ENCODE peak calls at places on chromosomes 11 and 22, in eight cellular contexts. One of them, this sample, is unnamed.

GRCh38 chr11:96092511-96092910 is 168.6 kb upstream of the MTMR2 start:
- DNase-seq in activated T-cell treated with anti-CD3 and anti-CD28 coated beads, Interleukin-2, amount 50 U/mL, for 72 hours: no peak
- DNase-seq in B cell: no peak
- DNase-seq in stimulated activated CD4-positive, alpha-beta T cell treated with anti-CD3 and anti-CD28 coated beads, Interleukin-4, amount 100 ng/mL, for 24 hours: no peak
- DNase-seq in NCI-H748 treated with DMSO at 0.1 percent for 48 hours: no peak
- DNase-seq in G401: no peak
- DNase-seq in activated naive CD4-positive, alpha-beta T cell: no peak
- DNase-seq in NCI-H345: no peak
- DNase-seq in this sample: no peak

GRCh38 chr11:73229321-73230275 is 11.5 kb downstream of the P2RY2 start:
- DNase-seq in activated T-cell treated with anti-CD3 and anti-CD28 coated beads, Interleukin-2, amount 50 U/mL, for 72 hours: no peak
- DNase-seq in B cell: no peak
- DNase-seq in stimulated activated CD4-positive, alpha-beta T cell treated with anti-CD3 and anti-CD28 coated beads, Interleukin-4, amount 100 ng/mL, for 24 hours: no peak
- DNase-seq in NCI-H748 treated with DMSO at 0.1 percent for 48 hours: no peak
- DNase-seq in G401: no peak
- DNase-seq in activated naive CD4-positive, alpha-beta T cell: no peak
- DNase-seq in NCI-H345: no peak
- DNase-seq in this sample: no peak

GRCh38 chr22:18968011-18968749 is 32.1 kb upstream of the PRODH start:
- DNase-seq in activated T-cell treated with anti-CD3 and anti-CD28 coated beads, Interleukin-2, amount 50 U/mL, for 72 hours: no peak
- DNase-seq in B cell: no peak
- DNase-seq in stimulated activated CD4-positive, alpha-beta T cell treated with anti-CD3 and anti-CD28 coated beads, Interleukin-4, amount 100 ng/mL, for 24 hours: no peak
- DNase-seq in NCI-H748 treated with DMSO at 0.1 percent for 48 hours: no peak
- DNase-seq in G401: no peak
- DNase-seq in activated naive CD4-positive, alpha-beta T cell: no peak
- DNase-seq in NCI-H345: no peak
- DNase-seq in this sample: no peak

GRCh38 chr11:86800076-86800955 is at the start of gene PRSS23:
- DNase-seq in activated T-cell treated with anti-CD3 and anti-CD28 coated beads, Interleukin-2, amount 50 U/mL, for 72 hours: peak
- DNase-seq in B cell: no peak
- DNase-seq in stimulated activated CD4-positive, alpha-beta T cell treated with anti-CD3 and anti-CD28 coated beads, Interleukin-4, amount 100 ng/mL, for 24 hours: peak
- DNase-seq in NCI-H748 treated with DMSO at 0.1 percent for 48 hours: peak
- DNase-seq in G401: peak
- DNase-seq in activated naive CD4-positive, alpha-beta T cell: no peak
- DNase-seq in NCI-H345: peak
- DNase-seq in this sample: peak

GRCh38 chr11:104467414-104467813 is 303.5 kb upstream of the PDGFD start:
- DNase-seq in activated T-cell treated with anti-CD3 and anti-CD28 coated beads, Interleukin-2, amount 50 U/mL, for 72 hours: no peak
- DNase-seq in B cell: no peak
- DNase-seq in stimulated activated CD4-positive, alpha-beta T cell treated with anti-CD3 and anti-CD28 coated beads, Interleukin-4, amount 100 ng/mL, for 24 hours: no peak
- DNase-seq in NCI-H748 treated with DMSO at 0.1 percent for 48 hours: no peak
- DNase-seq in G401: no peak
- DNase-seq in activated naive CD4-positive, alpha-beta T cell: no peak
- DNase-seq in NCI-H345: no peak
- DNase-seq in this sample: no peak

GRCh38 chr22:43996170-43996980 is 27.7 kb upstream of the PARVB start:
- DNase-seq in activated T-cell treated with anti-CD3 and anti-CD28 coated beads, Interleukin-2, amount 50 U/mL, for 72 hours: peak
- DNase-seq in B cell: peak
- DNase-seq in stimulated activated CD4-positive, alpha-beta T cell treated with anti-CD3 and anti-CD28 coated beads, Interleukin-4, amount 100 ng/mL, for 24 hours: peak
- DNase-seq in NCI-H748 treated with DMSO at 0.1 percent for 48 hours: no peak
- DNase-seq in G401: peak
- DNase-seq in activated naive CD4-positive, alpha-beta T cell: peak
- DNase-seq in NCI-H345: no peak
- DNase-seq in this sample: no peak

GRCh38 chr22:37254206-37254866 is 10.3 kb upstream of the RAC2 start:
- DNase-seq in activated T-cell treated with anti-CD3 and anti-CD28 coated beads, Interleukin-2, amount 50 U/mL, for 72 hours: no peak
- DNase-seq in B cell: no peak
- DNase-seq in stimulated activated CD4-positive, alpha-beta T cell treated with anti-CD3 and anti-CD28 coated beads, Interleukin-4, amount 100 ng/mL, for 24 hours: no peak
- DNase-seq in NCI-H748 treated with DMSO at 0.1 percent for 48 hours: no peak
- DNase-seq in G401: no peak
- DNase-seq in activated naive CD4-positive, alpha-beta T cell: no peak
- DNase-seq in NCI-H345: no peak
- DNase-seq in this sample: no peak

GRCh38 chr11:117189941-117190544 is 9.1 kb upstream of the TAGLN start:
- DNase-seq in activated T-cell treated with anti-CD3 and anti-CD28 coated beads, Interleukin-2, amount 50 U/mL, for 72 hours: no peak
- DNase-seq in B cell: no peak
- DNase-seq in stimulated activated CD4-positive, alpha-beta T cell treated with anti-CD3 and anti-CD28 coated beads, Interleukin-4, amount 100 ng/mL, for 24 hours: no peak
- DNase-seq in NCI-H748 treated with DMSO at 0.1 percent for 48 hours: no peak
- DNase-seq in G401: no peak
- DNase-seq in activated naive CD4-positive, alpha-beta T cell: no peak
- DNase-seq in NCI-H345: no peak
- DNase-seq in this sample: peak

GRCh38 chr11:119365071-119365591 is 16.4 kb downstream of the USP2 start:
- DNase-seq in activated T-cell treated with anti-CD3 and anti-CD28 coated beads, Interleukin-2, amount 50 U/mL, for 72 hours: no peak
- DNase-seq in B cell: no peak
- DNase-seq in stimulated activated CD4-positive, alpha-beta T cell treated with anti-CD3 and anti-CD28 coated beads, Interleukin-4, amount 100 ng/mL, for 24 hours: no peak
- DNase-seq in NCI-H748 treated with DMSO at 0.1 percent for 48 hours: no peak
- DNase-seq in G401: no peak
- DNase-seq in activated naive CD4-positive, alpha-beta T cell: no peak
- DNase-seq in NCI-H345: no peak
- DNase-seq in this sample: no peak

GRCh38 chr22:22371031-22371541 is 126.5 kb downstream of the VPREB1 start:
- DNase-seq in activated T-cell treated with anti-CD3 and anti-CD28 coated beads, Interleukin-2, amount 50 U/mL, for 72 hours: no peak
- DNase-seq in B cell: no peak
- DNase-seq in stimulated activated CD4-positive, alpha-beta T cell treated with anti-CD3 and anti-CD28 coated beads, Interleukin-4, amount 100 ng/mL, for 24 hours: no peak
- DNase-seq in NCI-H748 treated with DMSO at 0.1 percent for 48 hours: no peak
- DNase-seq in G401: no peak
- DNase-seq in activated naive CD4-positive, alpha-beta T cell: no peak
- DNase-seq in NCI-H345: no peak
- DNase-seq in this sample: no peak

GRCh38 chr11:105144887-105145286 is 5.3 kb upstream of the CARD18 start:
- DNase-seq in activated T-cell treated with anti-CD3 and anti-CD28 coated beads, Interleukin-2, amount 50 U/mL, for 72 hours: no peak
- DNase-seq in B cell: no peak
- DNase-seq in stimulated activated CD4-positive, alpha-beta T cell treated with anti-CD3 and anti-CD28 coated beads, Interleukin-4, amount 100 ng/mL, for 24 hours: no peak
- DNase-seq in NCI-H748 treated with DMSO at 0.1 percent for 48 hours: no peak
- DNase-seq in G401: no peak
- DNase-seq in activated naive CD4-positive, alpha-beta T cell: no peak
- DNase-seq in NCI-H345: no peak
- DNase-seq in this sample: no peak

GRCh38 chr11:45305874-45306623 is 19.9 kb upstream of the SYT13 start:
- DNase-seq in activated T-cell treated with anti-CD3 and anti-CD28 coated beads, Interleukin-2, amount 50 U/mL, for 72 hours: no peak
- DNase-seq in B cell: no peak
- DNase-seq in stimulated activated CD4-positive, alpha-beta T cell treated with anti-CD3 and anti-CD28 coated beads, Interleukin-4, amount 100 ng/mL, for 24 hours: no peak
- DNase-seq in NCI-H748 treated with DMSO at 0.1 percent for 48 hours: no peak
- DNase-seq in G401: no peak
- DNase-seq in activated naive CD4-positive, alpha-beta T cell: no peak
- DNase-seq in NCI-H345: no peak
- DNase-seq in this sample: no peak

GRCh38 chr11:72574046-72574445 is 100.2 kb downstream of the PDE2A start:
- DNase-seq in activated T-cell treated with anti-CD3 and anti-CD28 coated beads, Interleukin-2, amount 50 U/mL, for 72 hours: no peak
- DNase-seq in B cell: no peak
- DNase-seq in stimulated activated CD4-positive, alpha-beta T cell treated with anti-CD3 and anti-CD28 coated beads, Interleukin-4, amount 100 ng/mL, for 24 hours: no peak
- DNase-seq in NCI-H748 treated with DMSO at 0.1 percent for 48 hours: no peak
- DNase-seq in G401: no peak
- DNase-seq in activated naive CD4-positive, alpha-beta T cell: no peak
- DNase-seq in NCI-H345: no peak
- DNase-seq in this sample: no peak

GRCh38 chr11:48150213-48150612 is 66.4 kb upstream of the OR4B1 start:
- DNase-seq in activated T-cell treated with anti-CD3 and anti-CD28 coated beads, Interleukin-2, amount 50 U/mL, for 72 hours: no peak
- DNase-seq in B cell: no peak
- DNase-seq in stimulated activated CD4-positive, alpha-beta T cell treated with anti-CD3 and anti-CD28 coated beads, Interleukin-4, amount 100 ng/mL, for 24 hours: no peak
- DNase-seq in NCI-H748 treated with DMSO at 0.1 percent for 48 hours: no peak
- DNase-seq in G401: no peak
- DNase-seq in activated naive CD4-positive, alpha-beta T cell: no peak
- DNase-seq in NCI-H345: no peak
- DNase-seq in this sample: no peak

GRCh38 chr22:10741210-10741609 is 4786.8 kb upstream of the OR11H1 start:
- DNase-seq in activated T-cell treated with anti-CD3 and anti-CD28 coated beads, Interleukin-2, amount 50 U/mL, for 72 hours: no peak
- DNase-seq in B cell: no peak
- DNase-seq in stimulated activated CD4-positive, alpha-beta T cell treated with anti-CD3 and anti-CD28 coated beads, Interleukin-4, amount 100 ng/mL, for 24 hours: no peak
- DNase-seq in NCI-H748 treated with DMSO at 0.1 percent for 48 hours: no peak
- DNase-seq in G401: no peak
- DNase-seq in activated naive CD4-positive, alpha-beta T cell: no peak
- DNase-seq in NCI-H345: no peak
- DNase-seq in this sample: no peak

GRCh38 chr22:35596821-35597220 is 20.3 kb downstream of the MB start:
- DNase-seq in activated T-cell treated with anti-CD3 and anti-CD28 coated beads, Interleukin-2, amount 50 U/mL, for 72 hours: no peak
- DNase-seq in B cell: no peak
- DNase-seq in stimulated activated CD4-positive, alpha-beta T cell treated with anti-CD3 and anti-CD28 coated beads, Interleukin-4, amount 100 ng/mL, for 24 hours: no peak
- DNase-seq in NCI-H748 treated with DMSO at 0.1 percent for 48 hours: no peak
- DNase-seq in G401: no peak
- DNase-seq in activated naive CD4-positive, alpha-beta T cell: no peak
- DNase-seq in NCI-H345: no peak
- DNase-seq in this sample: no peak

GRCh38 chr11:63490551-63491239 is at the start of gene PLAAT5:
- DNase-seq in activated T-cell treated with anti-CD3 and anti-CD28 coated beads, Interleukin-2, amount 50 U/mL, for 72 hours: peak
- DNase-seq in B cell: no peak
- DNase-seq in stimulated activated CD4-positive, alpha-beta T cell treated with anti-CD3 and anti-CD28 coated beads, Interleukin-4, amount 100 ng/mL, for 24 hours: no peak
- DNase-seq in NCI-H748 treated with DMSO at 0.1 percent for 48 hours: no peak
- DNase-seq in G401: no peak
- DNase-seq in activated naive CD4-positive, alpha-beta T cell: no peak
- DNase-seq in NCI-H345: no peak
- DNase-seq in this sample: no peak

GRCh38 chr11:73453562-73453961 is 77.4 kb downstream of the RELT start:
- DNase-seq in activated T-cell treated with anti-CD3 and anti-CD28 coated beads, Interleukin-2, amount 50 U/mL, for 72 hours: no peak
- DNase-seq in B cell: no peak
- DNase-seq in stimulated activated CD4-positive, alpha-beta T cell treated with anti-CD3 and anti-CD28 coated beads, Interleukin-4, amount 100 ng/mL, for 24 hours: no peak
- DNase-seq in NCI-H748 treated with DMSO at 0.1 percent for 48 hours: no peak
- DNase-seq in G401: no peak
- DNase-seq in activated naive CD4-positive, alpha-beta T cell: no peak
- DNase-seq in NCI-H345: no peak
- DNase-seq in this sample: no peak

GRCh38 chr11:22626573-22627239 is 1.1 kb upstream of the FANCF start:
- DNase-seq in activated T-cell treated with anti-CD3 and anti-CD28 coated beads, Interleukin-2, amount 50 U/mL, for 72 hours: no peak
- DNase-seq in B cell: peak
- DNase-seq in stimulated activated CD4-positive, alpha-beta T cell treated with anti-CD3 and anti-CD28 coated beads, Interleukin-4, amount 100 ng/mL, for 24 hours: no peak
- DNase-seq in NCI-H748 treated with DMSO at 0.1 percent for 48 hours: no peak
- DNase-seq in G401: peak
- DNase-seq in activated naive CD4-positive, alpha-beta T cell: no peak
- DNase-seq in NCI-H345: no peak
- DNase-seq in this sample: no peak